ENCODE peak calls at places on chromosomes 13 and 19, in four cellular contexts. One of them, this sample, is unnamed.

GRCh38 chr13:24142453-24142852 is 18.1 kb upstream of the SPATA13 start:
- DNase-seq in psoas muscle: no peak
- DNase-seq in esophagus squamous epithelium: no peak
- DNase-seq in astrocyte: no peak
- DNase-seq in this sample: no peak

GRCh38 chr13:106524108-106524507 is 11.4 kb downstream of the EFNB2 start:
- DNase-seq in psoas muscle: no peak
- DNase-seq in esophagus squamous epithelium: no peak
- DNase-seq in astrocyte: no peak
- DNase-seq in this sample: no peak

GRCh38 chr13:102658678-102659077 is 36.2 kb downstream of the METTL21C start:
- DNase-seq in psoas muscle: no peak
- DNase-seq in esophagus squamous epithelium: no peak
- DNase-seq in astrocyte: no peak
- DNase-seq in this sample: no peak

GRCh38 chr13:45073809-45074208 is 46.5 kb upstream of the GTF2F2 start:
- DNase-seq in astrocyte: no peak
- DNase-seq in esophagus squamous epithelium: no peak
- DNase-seq in psoas muscle: no peak
- DNase-seq in this sample: no peak

GRCh38 chr19:33359581-33359980 is 13.9 kb upstream of the CEBPG start:
- DNase-seq in astrocyte: no peak
- DNase-seq in psoas muscle: no peak
- DNase-seq in esophagus squamous epithelium: no peak
- DNase-seq in this sample: no peak

GRCh38 chr19:35276706-35277281 is 5.5 kb upstream of the HAMP start:
- DNase-seq in astrocyte: no peak
- DNase-seq in psoas muscle: no peak
- DNase-seq in esophagus squamous epithelium: no peak
- DNase-seq in this sample: no peak

GRCh38 chr13:77902319-77902963 is 16.2 kb downstream of the EDNRB start:
- DNase-seq in astrocyte: no peak
- DNase-seq in esophagus squamous epithelium: no peak
- DNase-seq in psoas muscle: no peak
- DNase-seq in this sample: no peak

GRCh38 chr13:111954681-111955411 is 112.1 kb upstream of the SOX1 start:
- DNase-seq in astrocyte: no peak
- DNase-seq in psoas muscle: no peak
- DNase-seq in esophagus squamous epithelium: no peak
- DNase-seq in this sample: no peak

GRCh38 chr13:40060318-40061007 is 405.0 kb downstream of the COG6 start:
- DNase-seq in esophagus squamous epithelium: no peak
- DNase-seq in astrocyte: peak; percentile 93
- DNase-seq in psoas muscle: peak; percentile 55
- DNase-seq in this sample: no peak

GRCh38 chr19:10685210-10685609 is 16.0 kb upstream of the QTRT1 start:
- DNase-seq in esophagus squamous epithelium: no peak
- DNase-seq in psoas muscle: no peak
- DNase-seq in astrocyte: no peak
- DNase-seq in this sample: no peak

GRCh38 chr13:113138792-113139551 is 16.4 kb downstream of the F10 start:
- DNase-seq in astrocyte: no peak
- DNase-seq in esophagus squamous epithelium: no peak
- DNase-seq in psoas muscle: no peak
- DNase-seq in this sample: no peak

GRCh38 chr13:35475131-35475959 is 1.1 kb downstream of the MAB21L1 start:
- DNase-seq in astrocyte: peak; percentile 26
- DNase-seq in psoas muscle: peak; percentile 49
- DNase-seq in esophagus squamous epithelium: no peak
- DNase-seq in this sample: peak; percentile 38

GRCh38 chr19:16199275-16199932 is 1.7 kb downstream of the AP1M1 start:
- DNase-seq in esophagus squamous epithelium: no peak
- DNase-seq in astrocyte: no peak
- DNase-seq in psoas muscle: no peak
- DNase-seq in this sample: no peak

GRCh38 chr19:13885826-13886365 is 9.0 kb downstream of the NANOS3 start:
- DNase-seq in astrocyte: no peak
- DNase-seq in esophagus squamous epithelium: no peak
- DNase-seq in psoas muscle: no peak
- DNase-seq in this sample: no peak

GRCh38 chr13:24165746-24166145 is 5.2 kb downstream of the SPATA13 start:
- DNase-seq in esophagus squamous epithelium: no peak
- DNase-seq in psoas muscle: no peak
- DNase-seq in astrocyte: peak; percentile 59
- DNase-seq in this sample: no peak

GRCh38 chr19:1522061-1522460 is 1.8 kb upstream of the PLK5 start:
- DNase-seq in esophagus squamous epithelium: no peak
- DNase-seq in astrocyte: no peak
- DNase-seq in psoas muscle: no peak
- DNase-seq in this sample: no peak
- TF ChIP-seq CTCF in esophagus squamous epithelium: no peak
- TF ChIP-seq CTCF in astrocyte: no peak
- TF ChIP-seq CTCF in psoas muscle: no peak
- TF ChIP-seq CTCF in this sample: no peak

GRCh38 chr13:31201341-31202024 is 1.7 kb downstream of the B3GLCT start:
- DNase-seq in esophagus squamous epithelium: no peak
- DNase-seq in psoas muscle: peak; percentile 33
- DNase-seq in astrocyte: peak; percentile 34
- DNase-seq in this sample: peak; percentile 23

GRCh38 chr13:31199527-31199848 is 287 bp upstream of the B3GLCT start:
- DNase-seq in astrocyte: no peak
- DNase-seq in psoas muscle: no peak
- DNase-seq in esophagus squamous epithelium: no peak
- DNase-seq in this sample: no peak

GRCh38 chr13:31200636-31200970 is 828 bp downstream of the B3GLCT start:
- DNase-seq in psoas muscle: peak; percentile 61
- DNase-seq in astrocyte: no peak
- DNase-seq in esophagus squamous epithelium: no peak
- DNase-seq in this sample: no peak

GRCh38 chr13:31198524-31198923 is 1.3 kb upstream of the B3GLCT start:
- DNase-seq in psoas muscle: no peak
- DNase-seq in astrocyte: no peak
- DNase-seq in esophagus squamous epithelium: no peak
- DNase-seq in this sample: no peak

DNA sequence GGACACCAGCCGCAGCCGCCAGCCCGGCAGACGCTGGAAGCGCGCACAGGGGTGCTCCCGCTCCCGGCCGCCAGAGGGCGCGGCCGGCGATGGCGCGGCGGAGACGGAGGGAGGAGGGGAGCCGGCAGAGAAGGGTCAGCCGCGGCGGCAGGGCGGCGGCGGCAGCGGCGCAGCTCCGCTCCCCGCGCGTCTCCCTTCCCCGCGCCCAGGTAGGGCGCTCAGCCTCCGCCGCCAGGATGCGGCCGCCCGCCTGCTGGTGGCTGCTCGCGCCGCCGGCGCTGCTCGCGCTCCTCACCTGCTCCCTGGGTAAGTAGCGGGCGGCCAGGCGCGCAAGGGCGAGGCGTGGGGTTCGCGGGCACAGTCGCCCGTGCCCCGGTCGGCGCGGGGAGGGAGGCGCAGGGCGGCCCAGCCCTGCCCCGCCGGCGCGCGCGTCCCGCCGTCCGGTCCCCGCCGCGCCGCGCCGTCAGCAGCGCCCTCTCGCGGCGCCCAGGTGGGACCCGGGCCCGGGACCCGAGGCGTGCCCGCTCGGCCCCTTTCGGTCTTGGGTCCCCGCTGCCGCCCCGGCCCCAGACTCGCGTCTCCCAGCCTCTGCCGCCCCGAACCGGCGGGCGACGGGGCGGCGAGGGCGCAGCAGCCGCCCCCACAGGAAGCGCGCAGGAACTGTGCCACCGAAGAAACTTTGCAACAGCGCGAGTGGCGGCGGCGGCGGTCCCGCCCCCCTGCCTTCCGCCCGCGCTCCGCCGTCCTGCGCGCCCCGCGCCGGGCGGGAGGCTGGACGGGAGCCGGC is at the start of gene B3GLCT:
- DNase-seq in psoas muscle: peak; percentile 81
- DNase-seq in esophagus squamous epithelium: peak; percentile 16
- DNase-seq in astrocyte: peak; percentile 37
- DNase-seq in this sample: peak; percentile 49
- TF ChIP-seq CTCF in psoas muscle: peak; percentile 88
- TF ChIP-seq CTCF in esophagus squamous epithelium: peak; percentile 96
- TF ChIP-seq CTCF in astrocyte: peak; percentile 44
- TF ChIP-seq CTCF in this sample: peak; percentile 58

DNA sequence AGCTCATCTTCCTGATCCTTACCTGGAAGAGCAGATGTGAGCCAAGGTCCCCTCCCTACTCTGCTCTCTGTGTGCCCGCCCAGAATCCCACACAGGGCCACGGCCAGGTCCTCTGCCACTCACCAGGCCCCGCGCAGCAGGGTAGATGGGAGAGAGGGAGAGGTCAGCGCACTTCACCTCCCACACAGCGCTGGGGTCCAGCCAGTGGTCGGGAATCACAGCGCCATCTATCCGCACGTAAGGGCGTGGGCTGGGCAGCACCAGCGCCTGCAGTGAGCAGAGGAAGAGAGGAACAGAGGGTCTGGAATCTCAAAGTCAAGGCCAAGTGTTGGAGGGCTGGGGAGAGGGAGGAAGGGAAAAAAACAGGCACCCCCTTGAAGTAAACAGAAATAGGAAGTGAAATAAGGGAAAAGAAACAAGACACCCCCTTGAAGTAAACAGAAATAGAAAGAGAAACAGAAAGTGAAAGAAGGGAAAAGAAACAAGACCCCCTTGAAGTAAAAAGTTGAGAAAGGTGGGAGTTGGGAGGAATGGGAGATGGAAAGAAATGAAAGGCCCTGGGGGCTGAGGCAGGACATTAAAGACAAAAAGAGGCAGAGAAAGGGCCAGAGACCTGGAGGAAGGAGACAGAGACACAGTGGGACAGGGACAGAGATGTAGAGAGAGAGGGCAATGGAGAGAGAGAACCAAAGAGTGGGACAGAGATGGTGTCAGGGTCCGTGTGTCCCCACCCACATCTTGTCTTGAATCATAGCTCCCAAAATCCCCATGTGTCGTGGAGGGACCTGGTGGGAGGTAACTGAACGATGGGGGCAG is 7.1 kb upstream of the PLA2G4C start:
- DNase-seq in psoas muscle: no peak
- DNase-seq in esophagus squamous epithelium: no peak
- DNase-seq in astrocyte: no peak
- DNase-seq in this sample: no peak
- TF ChIP-seq CTCF in psoas muscle: no peak
- TF ChIP-seq CTCF in esophagus squamous epithelium: no peak
- TF ChIP-seq CTCF in astrocyte: no peak
- TF ChIP-seq CTCF in this sample: no peak

GRCh38 chr19:4345656-4346383 is 2.5 kb downstream of the MPND start:
- DNase-seq in esophagus squamous epithelium: no peak
- DNase-seq in astrocyte: no peak
- DNase-seq in psoas muscle: no peak
- DNase-seq in this sample: no peak

GRCh38 chr19:4347521-4347920 is 4.2 kb downstream of the MPND start:
- DNase-seq in astrocyte: no peak
- DNase-seq in esophagus squamous epithelium: no peak
- DNase-seq in psoas muscle: no peak
- DNase-seq in this sample: no peak

GRCh38 chr19:4343845-4344713 is 717 bp downstream of the MPND start:
- DNase-seq in psoas muscle: no peak
- DNase-seq in astrocyte: no peak
- DNase-seq in esophagus squamous epithelium: no peak
- DNase-seq in this sample: no peak

GRCh38 chr19:4342421-4343055 is 824 bp upstream of the MPND start:
- DNase-seq in esophagus squamous epithelium: peak; percentile 88
- DNase-seq in psoas muscle: peak; percentile 96
- DNase-seq in astrocyte: peak; percentile 100
- DNase-seq in this sample: peak; percentile 100

GRCh38 chr19:4343056-4343844 is at the start of gene MPND:
- DNase-seq in esophagus squamous epithelium: peak; percentile 63
- DNase-seq in astrocyte: peak; percentile 55
- DNase-seq in psoas muscle: peak; percentile 94
- DNase-seq in this sample: peak; percentile 39
- TF ChIP-seq CTCF in esophagus squamous epithelium: no peak
- TF ChIP-seq CTCF in astrocyte: peak; percentile 16
- TF ChIP-seq CTCF in psoas muscle: peak; percentile 11
- TF ChIP-seq CTCF in this sample: peak; percentile 27

DNA sequence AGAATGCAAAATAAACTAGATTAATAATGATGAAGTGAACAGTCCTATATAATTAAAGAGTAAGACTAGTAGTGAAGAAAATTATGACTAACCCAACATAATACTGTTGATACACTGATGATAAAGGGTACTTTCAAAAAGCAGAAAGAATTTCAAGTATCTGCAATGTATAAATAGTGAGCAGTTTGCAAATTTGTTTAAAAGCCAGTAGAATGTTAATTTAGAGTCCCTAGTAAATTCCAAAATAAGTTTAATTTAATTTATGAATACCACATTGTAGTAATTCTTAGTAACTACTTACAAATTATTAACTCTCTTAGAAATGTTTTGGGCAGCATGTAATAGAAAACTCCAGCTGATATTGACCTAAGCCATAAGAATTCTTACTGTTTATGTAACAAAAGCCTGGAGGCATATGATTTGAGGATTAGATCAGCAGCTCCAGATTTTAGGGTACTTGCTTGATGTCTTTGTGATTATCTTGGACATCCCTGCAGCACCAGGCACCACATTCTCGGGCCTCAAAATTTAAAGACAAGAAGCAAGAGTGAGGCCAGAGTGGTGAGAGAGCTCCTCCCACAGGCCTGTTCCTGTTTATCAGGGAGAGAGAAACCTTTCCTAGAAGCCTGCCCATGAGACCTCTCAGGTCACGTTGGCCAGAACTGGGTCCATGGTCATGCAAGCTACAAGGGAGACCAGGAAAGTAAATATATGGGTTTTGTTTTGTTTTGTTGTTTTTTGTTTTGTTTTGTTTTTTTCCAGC is 67.6 kb upstream of the TDRD3 start:
- DNase-seq in esophagus squamous epithelium: no peak
- DNase-seq in psoas muscle: no peak
- DNase-seq in astrocyte: peak; percentile 14
- DNase-seq in this sample: peak; percentile 11
- TF ChIP-seq CTCF in esophagus squamous epithelium: peak; percentile 10
- TF ChIP-seq CTCF in psoas muscle: no peak
- TF ChIP-seq CTCF in astrocyte: peak; percentile 36
- TF ChIP-seq CTCF in this sample: peak; percentile 48